ENCODE peak calls at places on chromosomes 12 and 14, in six cellular contexts. One of them, this sample, is unnamed. For H3K4me1, the result is how much of the 10 kb centered on the place peaks cover.

GRCh38 chr12:110776410-110776809 is 33.7 kb upstream of the PPP1CC start:
- DNase-seq in upper lobe of right lung: no peak
- DNase-seq in endothelial cell of umbilical vein: no peak
- DNase-seq in stomach: no peak
- DNase-seq in astrocyte: no peak
- DNase-seq in transverse colon: peak
- DNase-seq in this sample: no peak

GRCh38 chr12:12724421-12725085 is 7.4 kb downstream of the CDKN1B start:
- DNase-seq in transverse colon: no peak
- DNase-seq in endothelial cell of umbilical vein: no peak
- DNase-seq in astrocyte: no peak
- DNase-seq in upper lobe of right lung: no peak
- DNase-seq in stomach: no peak
- DNase-seq in this sample: peak

GRCh38 chr12:64400041-64400440 is 4.2 kb upstream of the XPOT start:
- DNase-seq in endothelial cell of umbilical vein: no peak
- DNase-seq in transverse colon: no peak
- DNase-seq in stomach: no peak
- DNase-seq in upper lobe of right lung: no peak
- DNase-seq in astrocyte: peak
- DNase-seq in this sample: no peak

GRCh38 chr14:75885829-75886228 is 96.0 kb downstream of the TGFB3 start:
- DNase-seq in stomach: no peak
- DNase-seq in transverse colon: no peak
- DNase-seq in endothelial cell of umbilical vein: no peak
- DNase-seq in upper lobe of right lung: no peak
- DNase-seq in astrocyte: peak
- DNase-seq in this sample: no peak

GRCh38 chr12:68094645-68095395 is 64.7 kb downstream of the IFNG start:
- DNase-seq in endothelial cell of umbilical vein: no peak
- DNase-seq in stomach: no peak
- DNase-seq in upper lobe of right lung: no peak
- DNase-seq in astrocyte: no peak
- DNase-seq in transverse colon: no peak
- DNase-seq in this sample: no peak

GRCh38 chr14:92659765-92660561 is 88.5 kb downstream of the LGMN start:
- DNase-seq in astrocyte: no peak
- DNase-seq in stomach: no peak
- DNase-seq in endothelial cell of umbilical vein: no peak
- DNase-seq in upper lobe of right lung: peak
- DNase-seq in transverse colon: peak
- DNase-seq in this sample: peak

GRCh38 chr14:100604709-100605108 is 17.5 kb upstream of the BEGAIN start:
- DNase-seq in endothelial cell of umbilical vein: no peak
- DNase-seq in upper lobe of right lung: peak
- DNase-seq in stomach: no peak
- DNase-seq in astrocyte: no peak
- DNase-seq in transverse colon: peak
- DNase-seq in this sample: no peak

GRCh38 chr14:37903561-37904191 is 304.0 kb upstream of the SSTR1 start:
- DNase-seq in upper lobe of right lung: no peak
- DNase-seq in astrocyte: peak
- DNase-seq in transverse colon: no peak
- DNase-seq in endothelial cell of umbilical vein: peak
- DNase-seq in stomach: no peak
- DNase-seq in this sample: no peak

GRCh38 chr14:103275000-103275399 is 59.0 kb upstream of the EIF5 start:
- DNase-seq in endothelial cell of umbilical vein: no peak
- DNase-seq in transverse colon: no peak
- DNase-seq in upper lobe of right lung: no peak
- DNase-seq in stomach: no peak
- DNase-seq in astrocyte: no peak
- DNase-seq in this sample: no peak

GRCh38 chr12:55585817-55586216 is 13.5 kb downstream of the OR2AP1 start:
- DNase-seq in astrocyte: no peak
- DNase-seq in endothelial cell of umbilical vein: no peak
- DNase-seq in upper lobe of right lung: no peak
- DNase-seq in stomach: no peak
- DNase-seq in transverse colon: no peak
- DNase-seq in this sample: no peak

GRCh38 chr12:51520576-51521325 is 70.3 kb upstream of the SCN8A start:
- DNase-seq in astrocyte: no peak
- DNase-seq in stomach: no peak
- DNase-seq in endothelial cell of umbilical vein: no peak
- DNase-seq in transverse colon: no peak
- DNase-seq in upper lobe of right lung: no peak
- DNase-seq in this sample: no peak
- TF ChIP-seq CTCF in astrocyte: no peak
- TF ChIP-seq CTCF in stomach: no peak
- TF ChIP-seq CTCF in endothelial cell of umbilical vein: no peak
- TF ChIP-seq CTCF in transverse colon: no peak
- TF ChIP-seq CTCF in upper lobe of right lung: no peak
- TF ChIP-seq CTCF in this sample: no peak

DNA sequence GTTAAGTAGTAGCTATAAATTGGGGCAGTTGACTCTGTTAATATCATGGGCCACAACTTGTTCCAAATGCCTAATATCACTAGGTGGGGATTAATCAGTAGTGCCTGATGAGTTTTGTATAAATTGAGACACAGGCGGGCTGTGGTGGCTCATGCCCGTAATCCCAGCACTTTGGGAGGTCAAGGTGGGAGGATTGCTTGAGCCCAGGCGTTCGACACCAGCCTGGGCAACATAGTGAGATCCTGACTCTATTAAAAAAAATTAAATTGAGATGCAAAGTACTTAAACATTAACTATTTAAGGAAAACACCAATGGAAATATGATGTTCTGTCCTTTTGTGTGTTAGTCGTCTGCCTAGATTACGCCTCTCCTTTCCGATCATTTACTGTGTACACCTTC is 9.0 kb downstream of the PAPOLA start:
- DNase-seq in transverse colon: no peak
- DNase-seq in endothelial cell of umbilical vein: no peak
- DNase-seq in astrocyte: no peak
- DNase-seq in upper lobe of right lung: no peak
- DNase-seq in stomach: no peak
- DNase-seq in this sample: no peak
- H3K4me1 ChIP-seq in transverse colon: under half
- H3K4me1 ChIP-seq in endothelial cell of umbilical vein: under half
- H3K4me1 ChIP-seq in astrocyte: under half
- H3K4me1 ChIP-seq in upper lobe of right lung: under half
- H3K4me1 ChIP-seq in stomach: half or more
- H3K4me1 ChIP-seq in this sample: under half

DNA sequence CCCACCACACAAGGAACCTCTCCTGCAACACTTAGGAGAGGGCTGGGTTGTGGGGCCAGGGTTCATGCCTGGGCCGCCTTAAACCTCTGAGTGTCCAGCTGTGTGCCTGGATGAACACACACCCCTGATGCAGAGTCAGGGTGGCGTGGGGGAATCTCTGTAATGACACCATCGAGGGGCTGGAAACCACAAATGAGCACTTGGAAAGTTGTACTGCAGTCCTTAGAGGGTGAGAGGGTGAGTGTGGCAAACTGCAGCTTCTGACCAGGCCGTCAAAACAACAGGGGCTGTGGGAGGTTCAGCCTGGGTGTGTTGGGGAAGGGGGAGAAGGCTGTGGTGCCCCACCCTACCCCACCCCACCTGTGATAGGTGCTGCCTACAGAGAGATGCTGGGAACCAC is 12.4 kb upstream of the KRT5 start:
- DNase-seq in stomach: no peak
- DNase-seq in upper lobe of right lung: peak
- DNase-seq in astrocyte: no peak
- DNase-seq in transverse colon: no peak
- DNase-seq in endothelial cell of umbilical vein: no peak
- DNase-seq in this sample: no peak
- H3K4me3 ChIP-seq in stomach: no peak
- H3K4me3 ChIP-seq in upper lobe of right lung: no peak
- H3K4me3 ChIP-seq in astrocyte: no peak
- H3K4me3 ChIP-seq in transverse colon: no peak
- H3K4me3 ChIP-seq in endothelial cell of umbilical vein: no peak
- H3K4me3 ChIP-seq in this sample: no peak

DNA sequence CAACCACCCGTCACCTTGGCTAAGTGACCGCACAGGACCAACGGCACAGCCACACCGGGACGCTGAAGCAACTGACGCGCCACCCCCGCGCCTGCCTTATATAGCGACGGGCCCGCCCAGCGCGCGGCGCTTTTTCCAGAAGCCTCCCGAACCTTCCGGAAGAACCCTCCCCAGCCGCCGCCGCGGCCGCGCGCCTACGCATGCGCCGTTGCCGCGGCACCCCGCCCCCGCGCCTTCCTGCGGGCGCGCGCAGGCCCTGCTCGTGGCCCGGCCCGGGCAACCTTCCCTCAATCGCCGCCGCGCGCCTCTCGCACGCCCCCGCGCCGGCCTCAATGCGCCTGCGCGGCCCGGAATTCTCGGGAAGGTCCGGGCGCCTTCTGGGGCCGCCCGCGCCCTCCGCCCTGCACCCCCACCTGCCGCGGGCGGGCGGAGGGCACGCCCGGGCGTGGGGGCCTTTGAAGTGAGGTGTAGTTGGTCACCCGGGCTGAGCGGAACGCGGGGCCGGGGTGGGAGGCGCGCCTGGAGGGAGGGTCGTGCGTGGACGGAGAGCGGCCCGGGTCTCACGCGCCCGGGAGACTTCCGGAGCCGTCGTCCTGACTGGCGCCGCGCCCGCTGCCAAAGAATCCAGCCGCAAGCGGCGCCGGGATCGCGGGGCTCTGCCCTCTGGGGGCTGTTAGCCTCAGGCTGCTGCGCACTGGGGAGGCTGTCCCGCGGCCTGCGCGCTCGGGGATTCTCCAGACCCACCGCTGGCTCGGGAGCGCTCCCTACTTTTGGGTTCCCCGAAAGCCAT is at the start of gene HSP90AA1:
- DNase-seq in transverse colon: peak
- DNase-seq in endothelial cell of umbilical vein: peak
- DNase-seq in stomach: peak
- DNase-seq in astrocyte: peak
- DNase-seq in upper lobe of right lung: peak
- DNase-seq in this sample: peak
- TF ChIP-seq CTCF in transverse colon: no peak
- TF ChIP-seq CTCF in endothelial cell of umbilical vein: peak
- TF ChIP-seq CTCF in stomach: no peak
- TF ChIP-seq CTCF in astrocyte: no peak
- TF ChIP-seq CTCF in upper lobe of right lung: peak
- TF ChIP-seq CTCF in this sample: no peak

GRCh38 chr12:49825971-49826421 is 2.2 kb downstream of the NCKAP5L start:
- DNase-seq in stomach: no peak
- DNase-seq in endothelial cell of umbilical vein: no peak
- DNase-seq in transverse colon: no peak
- DNase-seq in upper lobe of right lung: no peak
- DNase-seq in astrocyte: peak
- DNase-seq in this sample: no peak

GRCh38 chr12:49823951-49824350 is 4.3 kb downstream of the NCKAP5L start:
- DNase-seq in astrocyte: no peak
- DNase-seq in stomach: no peak
- DNase-seq in endothelial cell of umbilical vein: no peak
- DNase-seq in upper lobe of right lung: no peak
- DNase-seq in transverse colon: no peak
- DNase-seq in this sample: no peak

GRCh38 chr12:49825360-49825970 is 2.7 kb downstream of the NCKAP5L start:
- DNase-seq in upper lobe of right lung: no peak
- DNase-seq in astrocyte: peak
- DNase-seq in endothelial cell of umbilical vein: no peak
- DNase-seq in transverse colon: no peak
- DNase-seq in stomach: no peak
- DNase-seq in this sample: peak

GRCh38 chr12:49824416-49824815 is 3.8 kb downstream of the NCKAP5L start:
- DNase-seq in upper lobe of right lung: no peak
- DNase-seq in stomach: no peak
- DNase-seq in endothelial cell of umbilical vein: no peak
- DNase-seq in transverse colon: no peak
- DNase-seq in astrocyte: no peak
- DNase-seq in this sample: no peak

DNA sequence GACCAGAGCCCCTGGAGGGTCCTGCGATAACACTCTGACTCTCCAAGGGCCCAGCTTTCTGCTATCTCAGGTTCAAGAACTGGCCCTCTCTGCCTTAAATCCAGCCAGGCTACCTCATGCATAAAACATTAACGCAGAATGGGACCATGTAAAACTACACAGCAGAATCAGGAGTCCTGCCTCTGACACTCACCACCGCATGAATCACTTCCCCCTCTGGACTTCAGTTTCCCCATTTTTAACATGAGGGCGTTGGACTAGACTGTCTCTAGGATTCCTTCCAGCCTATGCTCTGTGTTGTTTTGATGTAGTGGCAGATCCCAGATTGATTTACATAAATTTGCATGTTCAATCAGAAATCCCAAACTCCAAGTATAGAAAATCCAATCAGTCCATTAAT is 3.3 kb downstream of the NCKAP5L start:
- DNase-seq in stomach: no peak
- DNase-seq in transverse colon: no peak
- DNase-seq in astrocyte: peak
- DNase-seq in endothelial cell of umbilical vein: peak
- DNase-seq in upper lobe of right lung: no peak
- DNase-seq in this sample: no peak
- H3K4me1 ChIP-seq in stomach: half or more
- H3K4me1 ChIP-seq in transverse colon: under half
- H3K4me1 ChIP-seq in astrocyte: under half
- H3K4me1 ChIP-seq in endothelial cell of umbilical vein: half or more
- H3K4me1 ChIP-seq in upper lobe of right lung: half or more
- H3K4me1 ChIP-seq in this sample: under half

DNA sequence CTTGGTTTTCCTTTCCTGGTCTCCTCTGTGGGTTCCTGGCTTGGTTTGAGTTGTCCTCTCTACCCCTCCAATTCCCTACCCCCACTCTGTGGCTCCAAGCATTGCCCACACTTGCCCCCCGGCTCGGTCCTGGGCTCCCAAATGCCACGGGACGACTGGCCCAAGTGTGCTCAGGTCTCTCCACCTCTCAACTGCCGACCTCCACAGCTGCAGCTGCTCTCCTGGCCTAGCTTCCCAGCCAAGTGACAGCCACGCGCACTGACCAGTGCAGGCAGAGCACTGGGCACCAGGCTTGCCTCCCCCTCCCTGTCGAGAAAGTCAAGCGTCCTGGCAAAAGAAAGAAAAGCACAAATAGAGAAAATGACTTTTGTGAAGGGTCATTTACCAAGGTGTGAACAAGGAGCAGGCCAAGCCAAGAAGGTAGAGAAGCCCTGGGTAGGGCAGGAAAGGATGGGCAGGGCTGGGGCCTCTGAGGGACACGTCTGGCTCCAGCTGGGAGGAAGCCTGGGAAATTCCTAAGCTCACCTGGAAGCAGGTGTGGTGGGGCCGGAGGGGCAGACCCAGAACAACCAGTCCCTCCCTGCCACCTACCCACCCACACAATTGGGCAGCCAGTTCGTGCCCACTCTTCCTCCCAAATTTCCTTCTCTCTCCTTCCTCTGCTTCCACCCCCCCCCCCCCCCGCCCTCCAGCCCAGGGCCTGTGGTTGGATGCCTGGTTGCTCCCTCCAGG is 1.8 kb upstream of the CEP170B start:
- DNase-seq in upper lobe of right lung: no peak
- DNase-seq in stomach: no peak
- DNase-seq in transverse colon: no peak
- DNase-seq in astrocyte: no peak
- DNase-seq in endothelial cell of umbilical vein: no peak
- DNase-seq in this sample: peak
- H3K4me3 ChIP-seq in upper lobe of right lung: no peak
- H3K4me3 ChIP-seq in stomach: peak
- H3K4me3 ChIP-seq in transverse colon: peak
- H3K4me3 ChIP-seq in astrocyte: no peak
- H3K4me3 ChIP-seq in endothelial cell of umbilical vein: no peak
- H3K4me3 ChIP-seq in this sample: peak